ENCODE peak calls at places on chromosomes 6 and 20, in six cellular contexts. One of them, this sample, is unnamed.

GRCh38 chr20:9035129-9035528 is 33.8 kb upstream of the PLCB4 start:
- DNase-seq in HFFc6: peak; percentile 87
- DNase-seq in endothelial cell: no peak
- DNase-seq in stimulated activated CD8-positive, alpha-beta memory T cell treated with anti-CD3 and anti-CD28 coated beads, Interleukin-7, amount 100 ng/mL, for 48 hours: no peak
- DNase-seq in breast epithelium: no peak
- DNase-seq in cardiac muscle cell: peak; percentile 86
- DNase-seq in this sample: no peak

GRCh38 chr20:1566701-1567100 is 9.2 kb upstream of the SIRPD start:
- DNase-seq in HFFc6: peak; percentile 33
- DNase-seq in endothelial cell: no peak
- DNase-seq in stimulated activated CD8-positive, alpha-beta memory T cell treated with anti-CD3 and anti-CD28 coated beads, Interleukin-7, amount 100 ng/mL, for 48 hours: no peak
- DNase-seq in breast epithelium: no peak
- DNase-seq in cardiac muscle cell: no peak
- DNase-seq in this sample: no peak

GRCh38 chr6:11229267-11230043 is 3.0 kb downstream of the NEDD9 start:
- DNase-seq in HFFc6: no peak
- DNase-seq in endothelial cell: no peak
- DNase-seq in stimulated activated CD8-positive, alpha-beta memory T cell treated with anti-CD3 and anti-CD28 coated beads, Interleukin-7, amount 100 ng/mL, for 48 hours: no peak
- DNase-seq in breast epithelium: no peak
- DNase-seq in cardiac muscle cell: no peak
- DNase-seq in this sample: no peak

GRCh38 chr20:44228465-44229258 is 18.1 kb upstream of the OSER1 start:
- DNase-seq in HFFc6: no peak
- DNase-seq in endothelial cell: no peak
- DNase-seq in stimulated activated CD8-positive, alpha-beta memory T cell treated with anti-CD3 and anti-CD28 coated beads, Interleukin-7, amount 100 ng/mL, for 48 hours: no peak
- DNase-seq in breast epithelium: peak; percentile 74
- DNase-seq in cardiac muscle cell: no peak
- DNase-seq in this sample: no peak

GRCh38 chr20:20782221-20782620 is 69.8 kb upstream of the RALGAPA2 start:
- DNase-seq in HFFc6: no peak
- DNase-seq in endothelial cell: no peak
- DNase-seq in stimulated activated CD8-positive, alpha-beta memory T cell treated with anti-CD3 and anti-CD28 coated beads, Interleukin-7, amount 100 ng/mL, for 48 hours: no peak
- DNase-seq in breast epithelium: no peak
- DNase-seq in cardiac muscle cell: peak; percentile 17
- DNase-seq in this sample: no peak

GRCh38 chr20:13259921-13260320 is 38.8 kb downstream of the ISM1 start:
- DNase-seq in HFFc6: no peak
- DNase-seq in endothelial cell: no peak
- DNase-seq in stimulated activated CD8-positive, alpha-beta memory T cell treated with anti-CD3 and anti-CD28 coated beads, Interleukin-7, amount 100 ng/mL, for 48 hours: no peak
- DNase-seq in breast epithelium: no peak
- DNase-seq in cardiac muscle cell: no peak
- DNase-seq in this sample: no peak

GRCh38 chr20:34724172-34724571 is 20.0 kb downstream of the TP53INP2 start:
- DNase-seq in HFFc6: no peak
- DNase-seq in endothelial cell: no peak
- DNase-seq in stimulated activated CD8-positive, alpha-beta memory T cell treated with anti-CD3 and anti-CD28 coated beads, Interleukin-7, amount 100 ng/mL, for 48 hours: no peak
- DNase-seq in breast epithelium: no peak
- DNase-seq in cardiac muscle cell: no peak
- DNase-seq in this sample: no peak

GRCh38 chr20:21643417-21643816 is 62.0 kb upstream of the PAX1 start:
- DNase-seq in HFFc6: no peak
- DNase-seq in endothelial cell: no peak
- DNase-seq in stimulated activated CD8-positive, alpha-beta memory T cell treated with anti-CD3 and anti-CD28 coated beads, Interleukin-7, amount 100 ng/mL, for 48 hours: no peak
- DNase-seq in breast epithelium: no peak
- DNase-seq in cardiac muscle cell: no peak
- DNase-seq in this sample: no peak

GRCh38 chr6:57250348-57250747 is 28.2 kb upstream of the RAB23 start:
- DNase-seq in HFFc6: no peak
- DNase-seq in endothelial cell: no peak
- DNase-seq in stimulated activated CD8-positive, alpha-beta memory T cell treated with anti-CD3 and anti-CD28 coated beads, Interleukin-7, amount 100 ng/mL, for 48 hours: no peak
- DNase-seq in breast epithelium: no peak
- DNase-seq in cardiac muscle cell: no peak
- DNase-seq in this sample: no peak

GRCh38 chr6:51928320-51928719 is 159.1 kb downstream of the PKHD1 start:
- DNase-seq in HFFc6: no peak
- DNase-seq in endothelial cell: no peak
- DNase-seq in stimulated activated CD8-positive, alpha-beta memory T cell treated with anti-CD3 and anti-CD28 coated beads, Interleukin-7, amount 100 ng/mL, for 48 hours: no peak
- DNase-seq in breast epithelium: no peak
- DNase-seq in cardiac muscle cell: no peak
- DNase-seq in this sample: no peak

GRCh38 chr6:125749864-125750691 is 646 bp downstream of the HEY2 start:
- DNase-seq in HFFc6: no peak
- DNase-seq in endothelial cell: peak; percentile 35
- DNase-seq in stimulated activated CD8-positive, alpha-beta memory T cell treated with anti-CD3 and anti-CD28 coated beads, Interleukin-7, amount 100 ng/mL, for 48 hours: no peak
- DNase-seq in breast epithelium: no peak
- DNase-seq in cardiac muscle cell: no peak
- DNase-seq in this sample: no peak

GRCh38 chr6:121965739-121966138 is 433.7 kb upstream of the HSF2 start:
- DNase-seq in HFFc6: no peak
- DNase-seq in endothelial cell: no peak
- DNase-seq in stimulated activated CD8-positive, alpha-beta memory T cell treated with anti-CD3 and anti-CD28 coated beads, Interleukin-7, amount 100 ng/mL, for 48 hours: no peak
- DNase-seq in breast epithelium: no peak
- DNase-seq in cardiac muscle cell: no peak
- DNase-seq in this sample: peak; percentile 72

GRCh38 chr20:25493748-25494505 is 86.5 kb downstream of the GINS1 start:
- DNase-seq in HFFc6: no peak
- DNase-seq in endothelial cell: no peak
- DNase-seq in stimulated activated CD8-positive, alpha-beta memory T cell treated with anti-CD3 and anti-CD28 coated beads, Interleukin-7, amount 100 ng/mL, for 48 hours: no peak
- DNase-seq in breast epithelium: no peak
- DNase-seq in cardiac muscle cell: no peak
- DNase-seq in this sample: peak; percentile 45

GRCh38 chr6:355373-355772 is 36.2 kb upstream of the IRF4 start:
- DNase-seq in HFFc6: no peak
- DNase-seq in endothelial cell: no peak
- DNase-seq in stimulated activated CD8-positive, alpha-beta memory T cell treated with anti-CD3 and anti-CD28 coated beads, Interleukin-7, amount 100 ng/mL, for 48 hours: no peak
- DNase-seq in breast epithelium: no peak
- DNase-seq in cardiac muscle cell: no peak
- DNase-seq in this sample: no peak

GRCh38 chr6:113149511-113149910 is 707.6 kb upstream of the MARCKS start:
- DNase-seq in HFFc6: no peak
- DNase-seq in endothelial cell: no peak
- DNase-seq in stimulated activated CD8-positive, alpha-beta memory T cell treated with anti-CD3 and anti-CD28 coated beads, Interleukin-7, amount 100 ng/mL, for 48 hours: no peak
- DNase-seq in breast epithelium: no peak
- DNase-seq in cardiac muscle cell: peak; percentile 35
- DNase-seq in this sample: no peak

GRCh38 chr6:152748843-152749242 is 1.8 kb upstream of the VIP start:
- DNase-seq in HFFc6: peak; percentile 31
- DNase-seq in endothelial cell: no peak
- DNase-seq in stimulated activated CD8-positive, alpha-beta memory T cell treated with anti-CD3 and anti-CD28 coated beads, Interleukin-7, amount 100 ng/mL, for 48 hours: no peak
- DNase-seq in breast epithelium: no peak
- DNase-seq in cardiac muscle cell: peak; percentile 34
- DNase-seq in this sample: no peak

GRCh38 chr20:48767269-48767960 is 60.4 kb downstream of the PREX1 start:
- DNase-seq in HFFc6: no peak
- DNase-seq in endothelial cell: no peak
- DNase-seq in stimulated activated CD8-positive, alpha-beta memory T cell treated with anti-CD3 and anti-CD28 coated beads, Interleukin-7, amount 100 ng/mL, for 48 hours: no peak
- DNase-seq in breast epithelium: no peak
- DNase-seq in cardiac muscle cell: no peak
- DNase-seq in this sample: no peak

GRCh38 chr6:132962936-132963579 is 148.7 kb downstream of the RPS12 start:
- DNase-seq in HFFc6: peak; percentile 12
- DNase-seq in endothelial cell: peak; percentile 85
- DNase-seq in stimulated activated CD8-positive, alpha-beta memory T cell treated with anti-CD3 and anti-CD28 coated beads, Interleukin-7, amount 100 ng/mL, for 48 hours: peak; percentile 20
- DNase-seq in breast epithelium: peak; percentile 26
- DNase-seq in cardiac muscle cell: peak; percentile 72
- DNase-seq in this sample: no peak

GRCh38 chr6:18269253-18269652 is 4.9 kb upstream of the DEK start:
- DNase-seq in HFFc6: peak; percentile 69
- DNase-seq in endothelial cell: no peak
- DNase-seq in stimulated activated CD8-positive, alpha-beta memory T cell treated with anti-CD3 and anti-CD28 coated beads, Interleukin-7, amount 100 ng/mL, for 48 hours: no peak
- DNase-seq in breast epithelium: no peak
- DNase-seq in cardiac muscle cell: peak; percentile 4
- DNase-seq in this sample: no peak

GRCh38 chr6:118042855-118043254 is 135.8 kb downstream of the SLC35F1 start:
- DNase-seq in HFFc6: no peak
- DNase-seq in endothelial cell: no peak
- DNase-seq in stimulated activated CD8-positive, alpha-beta memory T cell treated with anti-CD3 and anti-CD28 coated beads, Interleukin-7, amount 100 ng/mL, for 48 hours: no peak
- DNase-seq in breast epithelium: no peak
- DNase-seq in cardiac muscle cell: no peak
- DNase-seq in this sample: no peak

GRCh38 chr6:145276746-145277145 is 458.6 kb downstream of the EPM2A start:
- DNase-seq in HFFc6: no peak
- DNase-seq in endothelial cell: no peak
- DNase-seq in stimulated activated CD8-positive, alpha-beta memory T cell treated with anti-CD3 and anti-CD28 coated beads, Interleukin-7, amount 100 ng/mL, for 48 hours: no peak
- DNase-seq in breast epithelium: no peak
- DNase-seq in cardiac muscle cell: no peak
- DNase-seq in this sample: no peak